ENCODE peak calls at places on chromosome 21, in five cellular contexts. One of them, this sample, is unnamed.

GRCh38 chr21:33975548-33976081 is 60.0 kb upstream of the ATP5PO start:
- DNase-seq in neuronal stem cell: no peak
- DNase-seq in H9: no peak
- DNase-seq in mesenchymal stem cell: peak
- DNase-seq in H1: no peak
- DNase-seq in this sample: peak

GRCh38 chr21:24693779-24694178 is 913.5 kb downstream of the MRPL39 start:
- DNase-seq in neuronal stem cell: no peak
- DNase-seq in H9: no peak
- DNase-seq in mesenchymal stem cell: no peak
- DNase-seq in H1: no peak
- DNase-seq in this sample: no peak

GRCh38 chr21:14273736-14274538 is 58.0 kb downstream of the RBM11 start:
- DNase-seq in neuronal stem cell: no peak
- DNase-seq in H9: peak
- DNase-seq in mesenchymal stem cell: no peak
- DNase-seq in H1: no peak
- DNase-seq in this sample: peak

GRCh38 chr21:32966120-32966519 is 59.6 kb upstream of the OLIG2 start:
- DNase-seq in neuronal stem cell: no peak
- DNase-seq in H9: no peak
- DNase-seq in mesenchymal stem cell: no peak
- DNase-seq in H1: no peak
- DNase-seq in this sample: no peak

GRCh38 chr21:40997831-40998230 is 150.9 kb upstream of the DSCAM start:
- DNase-seq in neuronal stem cell: no peak
- DNase-seq in H9: no peak
- DNase-seq in mesenchymal stem cell: no peak
- DNase-seq in H1: no peak
- DNase-seq in this sample: no peak

GRCh38 chr21:15079276-15079675 is 14.5 kb upstream of the NRIP1 start:
- DNase-seq in neuronal stem cell: no peak
- DNase-seq in H9: no peak
- DNase-seq in mesenchymal stem cell: no peak
- DNase-seq in H1: no peak
- DNase-seq in this sample: no peak

GRCh38 chr21:34526618-34527290 is 14.7 kb upstream of the KCNE1 start:
- DNase-seq in neuronal stem cell: peak
- DNase-seq in H9: peak
- DNase-seq in mesenchymal stem cell: peak
- DNase-seq in H1: no peak
- DNase-seq in this sample: peak

GRCh38 chr21:25507522-25507921 is 99.8 kb downstream of the MRPL39 start:
- DNase-seq in neuronal stem cell: no peak
- DNase-seq in H9: no peak
- DNase-seq in mesenchymal stem cell: no peak
- DNase-seq in H1: no peak
- DNase-seq in this sample: no peak

GRCh38 chr21:29217818-29218252 is 80.9 kb upstream of the BACH1 start:
- DNase-seq in neuronal stem cell: no peak
- DNase-seq in H9: no peak
- DNase-seq in mesenchymal stem cell: peak
- DNase-seq in H1: no peak
- DNase-seq in this sample: peak

GRCh38 chr21:32520885-32521735 is 64.2 kb downstream of the TCP10L start:
- DNase-seq in neuronal stem cell: no peak
- DNase-seq in H9: no peak
- DNase-seq in mesenchymal stem cell: peak
- DNase-seq in H1: no peak
- DNase-seq in this sample: peak

GRCh38 chr21:17451364-17451869 is 61.4 kb upstream of the CXADR start:
- DNase-seq in neuronal stem cell: no peak
- DNase-seq in H9: no peak
- DNase-seq in mesenchymal stem cell: peak
- DNase-seq in H1: no peak
- DNase-seq in this sample: peak

GRCh38 chr21:10418649-10419048 is 102.7 kb upstream of the TPTE start:
- DNase-seq in neuronal stem cell: no peak
- DNase-seq in H9: no peak
- DNase-seq in mesenchymal stem cell: no peak
- DNase-seq in H1: no peak
- DNase-seq in this sample: no peak

GRCh38 chr21:26659181-26659580 is 86.1 kb upstream of the CYYR1 start:
- DNase-seq in neuronal stem cell: no peak
- DNase-seq in H9: no peak
- DNase-seq in mesenchymal stem cell: no peak
- DNase-seq in H1: no peak
- DNase-seq in this sample: no peak

GRCh38 chr21:26093094-26093493 is 77.5 kb downstream of the APP start:
- DNase-seq in neuronal stem cell: no peak
- DNase-seq in H9: no peak
- DNase-seq in mesenchymal stem cell: peak
- DNase-seq in H1: no peak
- DNase-seq in this sample: no peak

GRCh38 chr21:14712121-14712520 is 166.0 kb upstream of the SAMSN1 start:
- DNase-seq in neuronal stem cell: no peak
- DNase-seq in H9: no peak
- DNase-seq in mesenchymal stem cell: peak
- DNase-seq in H1: no peak
- DNase-seq in this sample: peak

GRCh38 chr21:28090546-28090945 is 902.1 kb downstream of the LTN1 start:
- DNase-seq in neuronal stem cell: no peak
- DNase-seq in H9: no peak
- DNase-seq in mesenchymal stem cell: no peak
- DNase-seq in H1: no peak
- DNase-seq in this sample: no peak

GRCh38 chr21:24649691-24650090 is 957.6 kb downstream of the MRPL39 start:
- DNase-seq in neuronal stem cell: no peak
- DNase-seq in H9: no peak
- DNase-seq in mesenchymal stem cell: no peak
- DNase-seq in H1: no peak
- DNase-seq in this sample: no peak

GRCh38 chr21:40457741-40458140 is 389.2 kb downstream of the DSCAM start:
- DNase-seq in neuronal stem cell: no peak
- DNase-seq in H9: no peak
- DNase-seq in mesenchymal stem cell: no peak
- DNase-seq in H1: no peak
- DNase-seq in this sample: no peak

GRCh38 chr21:43820466-43820865 is 31.1 kb downstream of the RRP1 start:
- DNase-seq in neuronal stem cell: no peak
- DNase-seq in H9: no peak
- DNase-seq in mesenchymal stem cell: no peak
- DNase-seq in H1: no peak
- DNase-seq in this sample: no peak

GRCh38 chr21:25360593-25360992 is 246.7 kb downstream of the MRPL39 start:
- DNase-seq in neuronal stem cell: no peak
- DNase-seq in H9: no peak
- DNase-seq in mesenchymal stem cell: no peak
- DNase-seq in H1: no peak
- DNase-seq in this sample: no peak

GRCh38 chr21:26888256-26888655 is 43.0 kb upstream of the ADAMTS1 start:
- DNase-seq in neuronal stem cell: no peak
- DNase-seq in H9: no peak
- DNase-seq in mesenchymal stem cell: peak
- DNase-seq in H1: no peak
- DNase-seq in this sample: no peak

GRCh38 chr21:22885079-22885478 is 1886.9 kb downstream of the NCAM2 start:
- DNase-seq in neuronal stem cell: no peak
- DNase-seq in H9: no peak
- DNase-seq in mesenchymal stem cell: no peak
- DNase-seq in H1: no peak
- DNase-seq in this sample: no peak

GRCh38 chr21:27023186-27023585 is 56.3 kb upstream of the ADAMTS5 start:
- DNase-seq in neuronal stem cell: no peak
- DNase-seq in H9: no peak
- DNase-seq in mesenchymal stem cell: no peak
- DNase-seq in H1: no peak
- DNase-seq in this sample: no peak

GRCh38 chr21:34775793-34776192 is 107.0 kb downstream of the CLIC6 start:
- DNase-seq in neuronal stem cell: no peak
- DNase-seq in H9: no peak
- DNase-seq in mesenchymal stem cell: no peak
- DNase-seq in H1: no peak
- DNase-seq in this sample: peak

GRCh38 chr21:35904995-35905972 is 155.0 kb downstream of the SETD4 start:
- DNase-seq in neuronal stem cell: no peak
- DNase-seq in H9: no peak
- DNase-seq in mesenchymal stem cell: no peak
- DNase-seq in H1: no peak
- DNase-seq in this sample: peak

GRCh38 chr21:16213518-16213917 is 483.7 kb downstream of the USP25 start:
- DNase-seq in neuronal stem cell: no peak
- DNase-seq in H9: no peak
- DNase-seq in mesenchymal stem cell: no peak
- DNase-seq in H1: no peak
- DNase-seq in this sample: no peak
- H2BK12ac ChIP-seq in neuronal stem cell: no peak
- H2BK12ac ChIP-seq in H9: no peak
- H2BK12ac ChIP-seq in mesenchymal stem cell: no peak
- H2BK12ac ChIP-seq in H1: no peak
- H2BK12ac ChIP-seq in this sample: no peak

DNA sequence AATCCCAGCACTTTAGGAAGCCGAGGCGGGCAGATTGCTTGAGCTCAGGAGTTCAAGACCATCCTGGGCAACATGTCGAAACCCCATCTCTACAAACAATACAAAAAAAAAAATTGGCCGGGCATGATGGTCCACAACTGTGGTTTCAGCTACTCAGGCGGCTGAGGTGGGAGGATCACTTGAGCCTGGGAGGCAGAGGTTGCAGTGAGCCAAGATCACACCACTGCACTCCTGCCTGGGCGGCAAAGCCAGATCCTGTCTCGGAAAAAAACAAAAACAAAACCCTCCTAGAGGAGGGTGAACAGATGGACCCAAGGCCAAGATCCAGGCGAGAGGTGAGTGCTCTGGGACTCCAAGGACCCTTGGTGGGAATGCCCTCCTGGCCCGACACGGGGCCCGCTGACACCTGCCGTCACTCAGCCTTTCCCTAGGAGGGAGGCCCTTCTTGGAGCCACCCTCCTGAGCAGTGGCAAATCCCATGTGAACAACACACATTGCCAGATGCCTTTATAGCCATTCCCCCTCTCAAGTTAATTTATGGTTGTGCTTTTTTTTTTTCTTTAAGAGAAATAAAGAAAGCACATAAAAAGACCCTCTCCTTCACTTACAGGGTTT is 416 bp downstream of the TFF2 start:
- DNase-seq in neuronal stem cell: no peak
- DNase-seq in H9: no peak
- DNase-seq in mesenchymal stem cell: no peak
- DNase-seq in H1: no peak
- DNase-seq in this sample: no peak
- H4K91ac ChIP-seq in neuronal stem cell: no peak
- H4K91ac ChIP-seq in H9: no peak
- H4K91ac ChIP-seq in mesenchymal stem cell: no peak
- H4K91ac ChIP-seq in H1: no peak
- H4K91ac ChIP-seq in this sample: no peak

DNA sequence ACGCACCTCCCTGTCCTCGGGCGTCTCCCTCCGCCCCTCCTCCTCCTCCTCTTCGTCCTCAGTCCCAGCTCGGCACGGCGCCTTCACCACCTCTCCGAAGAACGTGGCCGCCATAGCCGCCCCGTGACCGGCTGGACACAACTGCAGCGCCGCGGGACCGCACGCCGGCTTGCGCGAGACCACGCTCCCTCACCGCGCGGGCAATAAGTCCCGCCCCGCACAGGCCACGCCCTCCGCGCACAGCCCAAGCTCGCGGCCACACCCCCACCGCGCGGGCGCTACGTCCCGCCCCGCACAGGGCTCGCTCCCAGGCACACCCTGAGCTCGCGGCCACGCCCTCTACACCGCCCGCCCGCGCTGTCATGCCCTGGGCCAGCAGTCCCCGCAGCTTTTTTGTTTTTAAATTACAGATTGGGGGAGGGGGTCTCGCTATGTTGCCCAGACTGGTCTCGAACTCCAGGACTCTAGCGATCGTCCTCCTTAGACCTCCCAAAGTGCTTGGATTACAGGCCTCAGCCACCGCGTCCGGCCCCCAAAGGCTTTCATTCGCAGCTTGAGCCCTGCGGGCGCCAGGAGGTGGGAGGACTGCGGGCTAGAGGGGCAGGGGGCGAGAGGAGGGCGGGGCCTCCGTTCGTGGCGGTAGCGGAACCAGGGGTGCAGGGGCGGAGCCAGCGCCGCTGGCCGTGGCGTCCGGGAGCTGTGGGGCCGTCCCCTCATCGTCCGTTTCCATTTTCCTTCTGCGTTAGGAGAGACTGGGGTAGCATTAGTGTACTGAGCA is at the start of gene PSMG1:
- DNase-seq in neuronal stem cell: peak
- DNase-seq in H9: peak
- DNase-seq in mesenchymal stem cell: peak
- DNase-seq in H1: peak
- DNase-seq in this sample: peak
- H2BK12ac ChIP-seq in neuronal stem cell: peak
- H2BK12ac ChIP-seq in H9: no peak
- H2BK12ac ChIP-seq in mesenchymal stem cell: peak
- H2BK12ac ChIP-seq in H1: no peak
- H2BK12ac ChIP-seq in this sample: peak

GRCh38 chr21:45292399-45293213 is 4.9 kb upstream of the POFUT2 start:
- DNase-seq in neuronal stem cell: peak
- DNase-seq in H9: peak
- DNase-seq in mesenchymal stem cell: peak
- DNase-seq in H1: peak
- DNase-seq in this sample: peak

GRCh38 chr21:45289134-45289533 is 1.4 kb upstream of the POFUT2 start:
- DNase-seq in neuronal stem cell: no peak
- DNase-seq in H9: no peak
- DNase-seq in mesenchymal stem cell: no peak
- DNase-seq in H1: no peak
- DNase-seq in this sample: no peak

GRCh38 chr21:45291613-45292398 is 4.1 kb upstream of the POFUT2 start:
- DNase-seq in neuronal stem cell: no peak
- DNase-seq in H9: peak
- DNase-seq in mesenchymal stem cell: no peak
- DNase-seq in H1: no peak
- DNase-seq in this sample: no peak

GRCh38 chr21:45289655-45290515 is 2.2 kb upstream of the POFUT2 start:
- DNase-seq in neuronal stem cell: no peak
- DNase-seq in H9: peak
- DNase-seq in mesenchymal stem cell: peak
- DNase-seq in H1: no peak
- DNase-seq in this sample: no peak

DNA sequence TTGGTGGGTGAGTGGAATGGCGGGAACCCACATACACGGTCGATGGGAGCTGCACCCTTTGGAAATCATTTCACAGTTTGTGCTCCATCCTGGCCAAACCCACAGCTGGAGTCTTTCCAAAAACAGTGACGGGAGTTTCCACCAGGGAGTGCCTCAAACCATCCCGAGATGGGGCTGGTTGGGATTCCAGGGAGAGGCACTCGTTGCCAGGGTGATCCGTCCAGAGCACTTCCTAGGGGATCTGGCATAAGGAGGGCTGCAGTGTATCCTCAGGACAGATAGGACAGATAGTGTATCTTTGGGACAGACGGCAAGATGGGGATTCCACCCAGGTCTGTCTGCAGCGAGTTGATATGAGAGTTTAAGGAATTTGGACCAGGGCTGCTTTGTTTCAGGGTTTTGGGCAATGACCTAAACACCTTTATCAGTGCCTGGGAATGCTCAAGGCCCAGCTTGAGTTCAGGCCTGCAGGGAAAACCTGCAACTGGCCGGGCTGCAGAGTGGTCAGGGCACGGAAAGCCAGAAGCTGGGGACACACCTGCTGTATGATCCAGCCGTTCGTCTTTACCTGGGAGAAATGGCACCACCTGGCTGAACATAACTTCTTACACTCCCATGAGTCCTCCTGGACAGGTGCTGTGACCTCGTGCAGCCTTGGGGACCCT is 3.4 kb upstream of the POFUT2 start:
- DNase-seq in neuronal stem cell: no peak
- DNase-seq in H9: no peak
- DNase-seq in mesenchymal stem cell: peak
- DNase-seq in H1: no peak
- DNase-seq in this sample: no peak
- H4K91ac ChIP-seq in neuronal stem cell: no peak
- H4K91ac ChIP-seq in H9: no peak
- H4K91ac ChIP-seq in mesenchymal stem cell: peak
- H4K91ac ChIP-seq in H1: no peak
- H4K91ac ChIP-seq in this sample: no peak